ENCODE peak calls at places on chromosomes 5 and 9, in ten cellular contexts. One of them, this sample, is unnamed.
A peak's percentile ranks its signal among the peaks of the same experiment; 100 is the strongest.

GRCh38 chr5:32047056-32047455 is 127.1 kb downstream of the GOLPH3 start:
- DNase-seq in NCI-H1092: no peak
- DNase-seq in COR-L47: no peak
- DNase-seq in HTR-8/SVneo: no peak
- DNase-seq in omental fat pad: no peak
- DNase-seq in Kasumi-1: no peak
- DNase-seq in AG04449: no peak
- DNase-seq in NCI-H748 treated with DMSO at 0.1 percent for 48 hours: no peak
- DNase-seq in GM12892: no peak
- DNase-seq in NCI-H1105 treated with DMSO at 0.1 percent for 48 hours: no peak
- DNase-seq in this sample: no peak

GRCh38 chr9:86387376-86387775 is 33.2 kb upstream of the TUT7 start:
- DNase-seq in GM12892: no peak
- DNase-seq in NCI-H1105 treated with DMSO at 0.1 percent for 48 hours: no peak
- DNase-seq in omental fat pad: no peak
- DNase-seq in NCI-H748 treated with DMSO at 0.1 percent for 48 hours: no peak
- DNase-seq in HTR-8/SVneo: no peak
- DNase-seq in Kasumi-1: no peak
- DNase-seq in NCI-H1092: no peak
- DNase-seq in AG04449: no peak
- DNase-seq in COR-L47: no peak
- DNase-seq in this sample: no peak

GRCh38 chr5:12615141-12615820 is 711.0 kb upstream of the CTNND2 start:
- DNase-seq in NCI-H1105 treated with DMSO at 0.1 percent for 48 hours: no peak
- DNase-seq in NCI-H748 treated with DMSO at 0.1 percent for 48 hours: no peak
- DNase-seq in GM12892: no peak
- DNase-seq in NCI-H1092: no peak
- DNase-seq in AG04449: no peak
- DNase-seq in COR-L47: no peak
- DNase-seq in HTR-8/SVneo: peak; percentile 19
- DNase-seq in omental fat pad: no peak
- DNase-seq in Kasumi-1: no peak
- DNase-seq in this sample: no peak

GRCh38 chr5:74200560-74200959 is 440.0 kb downstream of the ENC1 start:
- DNase-seq in omental fat pad: no peak
- DNase-seq in GM12892: no peak
- DNase-seq in AG04449: no peak
- DNase-seq in COR-L47: peak; percentile 98
- DNase-seq in NCI-H1092: peak; percentile 72
- DNase-seq in Kasumi-1: no peak
- DNase-seq in NCI-H1105 treated with DMSO at 0.1 percent for 48 hours: peak; percentile 21
- DNase-seq in NCI-H748 treated with DMSO at 0.1 percent for 48 hours: peak; percentile 99
- DNase-seq in HTR-8/SVneo: no peak
- DNase-seq in this sample: peak; percentile 19

GRCh38 chr9:20209421-20210340 is 412.6 kb downstream of the MLLT3 start:
- DNase-seq in Kasumi-1: no peak
- DNase-seq in NCI-H748 treated with DMSO at 0.1 percent for 48 hours: no peak
- DNase-seq in COR-L47: no peak
- DNase-seq in omental fat pad: no peak
- DNase-seq in HTR-8/SVneo: no peak
- DNase-seq in NCI-H1092: no peak
- DNase-seq in AG04449: no peak
- DNase-seq in NCI-H1105 treated with DMSO at 0.1 percent for 48 hours: no peak
- DNase-seq in GM12892: no peak
- DNase-seq in this sample: no peak

GRCh38 chr9:125663127-125663526 is 43.9 kb downstream of the MAPKAP1 start:
- DNase-seq in GM12892: no peak
- DNase-seq in omental fat pad: no peak
- DNase-seq in AG04449: no peak
- DNase-seq in COR-L47: no peak
- DNase-seq in NCI-H1092: no peak
- DNase-seq in NCI-H748 treated with DMSO at 0.1 percent for 48 hours: no peak
- DNase-seq in HTR-8/SVneo: peak; percentile 38
- DNase-seq in NCI-H1105 treated with DMSO at 0.1 percent for 48 hours: no peak
- DNase-seq in Kasumi-1: peak; percentile 90
- DNase-seq in this sample: no peak

GRCh38 chr5:74314906-74315305 is 325.6 kb downstream of the ENC1 start:
- DNase-seq in Kasumi-1: no peak
- DNase-seq in NCI-H748 treated with DMSO at 0.1 percent for 48 hours: no peak
- DNase-seq in COR-L47: no peak
- DNase-seq in omental fat pad: no peak
- DNase-seq in GM12892: no peak
- DNase-seq in HTR-8/SVneo: no peak
- DNase-seq in NCI-H1092: no peak
- DNase-seq in AG04449: no peak
- DNase-seq in NCI-H1105 treated with DMSO at 0.1 percent for 48 hours: no peak
- DNase-seq in this sample: no peak

GRCh38 chr5:50595199-50595598 is 71.2 kb upstream of the PARP8 start:
- DNase-seq in NCI-H748 treated with DMSO at 0.1 percent for 48 hours: no peak
- DNase-seq in NCI-H1105 treated with DMSO at 0.1 percent for 48 hours: no peak
- DNase-seq in HTR-8/SVneo: peak; percentile 74
- DNase-seq in AG04449: peak; percentile 85
- DNase-seq in COR-L47: no peak
- DNase-seq in GM12892: no peak
- DNase-seq in NCI-H1092: no peak
- DNase-seq in omental fat pad: no peak
- DNase-seq in Kasumi-1: peak; percentile 64
- DNase-seq in this sample: no peak

GRCh38 chr5:32531885-32532520 is 53.4 kb upstream of the SUB1 start:
- DNase-seq in COR-L47: peak; percentile 69
- DNase-seq in omental fat pad: no peak
- DNase-seq in HTR-8/SVneo: peak; percentile 57
- DNase-seq in NCI-H748 treated with DMSO at 0.1 percent for 48 hours: peak; percentile 97
- DNase-seq in Kasumi-1: no peak
- DNase-seq in NCI-H1105 treated with DMSO at 0.1 percent for 48 hours: no peak
- DNase-seq in AG04449: no peak
- DNase-seq in NCI-H1092: no peak
- DNase-seq in GM12892: no peak
- DNase-seq in this sample: no peak

GRCh38 chr5:177300236-177300880 is 3.2 kb downstream of the RAB24 start:
- DNase-seq in AG04449: no peak
- DNase-seq in COR-L47: no peak
- DNase-seq in GM12892: peak; percentile 48
- DNase-seq in omental fat pad: no peak
- DNase-seq in HTR-8/SVneo: peak; percentile 74
- DNase-seq in Kasumi-1: peak; percentile 97
- DNase-seq in NCI-H1105 treated with DMSO at 0.1 percent for 48 hours: no peak
- DNase-seq in NCI-H1092: no peak
- DNase-seq in NCI-H748 treated with DMSO at 0.1 percent for 48 hours: no peak
- DNase-seq in this sample: no peak

GRCh38 chr9:36091028-36091953 is 45.2 kb upstream of the GLIPR2 start:
- DNase-seq in COR-L47: no peak
- DNase-seq in GM12892: no peak
- DNase-seq in Kasumi-1: no peak
- DNase-seq in omental fat pad: no peak
- DNase-seq in NCI-H1105 treated with DMSO at 0.1 percent for 48 hours: peak; percentile 3
- DNase-seq in AG04449: no peak
- DNase-seq in NCI-H1092: no peak
- DNase-seq in HTR-8/SVneo: peak; percentile 48
- DNase-seq in NCI-H748 treated with DMSO at 0.1 percent for 48 hours: no peak
- DNase-seq in this sample: no peak

GRCh38 chr5:2754621-2755370 is 3.3 kb upstream of the IRX2 start:
- DNase-seq in HTR-8/SVneo: no peak
- DNase-seq in GM12892: no peak
- DNase-seq in Kasumi-1: no peak
- DNase-seq in AG04449: no peak
- DNase-seq in omental fat pad: no peak
- DNase-seq in COR-L47: no peak
- DNase-seq in NCI-H748 treated with DMSO at 0.1 percent for 48 hours: no peak
- DNase-seq in NCI-H1092: no peak
- DNase-seq in NCI-H1105 treated with DMSO at 0.1 percent for 48 hours: no peak
- DNase-seq in this sample: no peak

GRCh38 chr9:131296906-131297500 is 7.5 kb downstream of the PLPP7 start:
- DNase-seq in NCI-H1105 treated with DMSO at 0.1 percent for 48 hours: no peak
- DNase-seq in NCI-H748 treated with DMSO at 0.1 percent for 48 hours: no peak
- DNase-seq in Kasumi-1: no peak
- DNase-seq in AG04449: no peak
- DNase-seq in omental fat pad: no peak
- DNase-seq in NCI-H1092: no peak
- DNase-seq in GM12892: no peak
- DNase-seq in HTR-8/SVneo: no peak
- DNase-seq in COR-L47: no peak
- DNase-seq in this sample: no peak

GRCh38 chr5:181164076-181164952 is 16.9 kb downstream of the OR2V2 start:
- DNase-seq in AG04449: no peak
- DNase-seq in NCI-H1092: no peak
- DNase-seq in omental fat pad: no peak
- DNase-seq in GM12892: no peak
- DNase-seq in NCI-H1105 treated with DMSO at 0.1 percent for 48 hours: no peak
- DNase-seq in HTR-8/SVneo: no peak
- DNase-seq in NCI-H748 treated with DMSO at 0.1 percent for 48 hours: no peak
- DNase-seq in COR-L47: no peak
- DNase-seq in Kasumi-1: no peak
- DNase-seq in this sample: no peak

GRCh38 chr5:11050596-11051304 is 289.7 kb upstream of the DAP start:
- DNase-seq in NCI-H748 treated with DMSO at 0.1 percent for 48 hours: no peak
- DNase-seq in GM12892: no peak
- DNase-seq in NCI-H1105 treated with DMSO at 0.1 percent for 48 hours: no peak
- DNase-seq in AG04449: no peak
- DNase-seq in NCI-H1092: no peak
- DNase-seq in COR-L47: no peak
- DNase-seq in Kasumi-1: no peak
- DNase-seq in omental fat pad: no peak
- DNase-seq in HTR-8/SVneo: no peak
- DNase-seq in this sample: no peak

GRCh38 chr5:56815657-56816545 is 552 bp downstream of the MAP3K1 start:
- DNase-seq in NCI-H748 treated with DMSO at 0.1 percent for 48 hours: no peak
- DNase-seq in omental fat pad: no peak
- DNase-seq in NCI-H1105 treated with DMSO at 0.1 percent for 48 hours: no peak
- DNase-seq in HTR-8/SVneo: no peak
- DNase-seq in COR-L47: peak; percentile 61
- DNase-seq in Kasumi-1: no peak
- DNase-seq in GM12892: peak; percentile 42
- DNase-seq in AG04449: no peak
- DNase-seq in NCI-H1092: no peak
- DNase-seq in this sample: no peak

GRCh38 chr5:102611312-102611711 is 112.5 kb upstream of the SLCO6A1 start:
- DNase-seq in COR-L47: no peak
- DNase-seq in omental fat pad: no peak
- DNase-seq in HTR-8/SVneo: no peak
- DNase-seq in GM12892: no peak
- DNase-seq in AG04449: no peak
- DNase-seq in Kasumi-1: no peak
- DNase-seq in NCI-H1092: no peak
- DNase-seq in NCI-H1105 treated with DMSO at 0.1 percent for 48 hours: no peak
- DNase-seq in NCI-H748 treated with DMSO at 0.1 percent for 48 hours: no peak
- DNase-seq in this sample: no peak

GRCh38 chr9:72997387-72997995 is 44.6 kb upstream of the ALDH1A1 start:
- DNase-seq in HTR-8/SVneo: no peak
- DNase-seq in Kasumi-1: no peak
- DNase-seq in COR-L47: no peak
- DNase-seq in NCI-H1092: no peak
- DNase-seq in omental fat pad: no peak
- DNase-seq in NCI-H748 treated with DMSO at 0.1 percent for 48 hours: no peak
- DNase-seq in GM12892: no peak
- DNase-seq in NCI-H1105 treated with DMSO at 0.1 percent for 48 hours: no peak
- DNase-seq in AG04449: no peak
- DNase-seq in this sample: no peak

GRCh38 chr5:132510076-132510475 is 19.5 kb upstream of the IRF1 start:
- DNase-seq in HTR-8/SVneo: no peak
- DNase-seq in COR-L47: no peak
- DNase-seq in NCI-H748 treated with DMSO at 0.1 percent for 48 hours: no peak
- DNase-seq in NCI-H1092: no peak
- DNase-seq in omental fat pad: no peak
- DNase-seq in GM12892: no peak
- DNase-seq in Kasumi-1: no peak
- DNase-seq in NCI-H1105 treated with DMSO at 0.1 percent for 48 hours: no peak
- DNase-seq in AG04449: no peak
- DNase-seq in this sample: no peak

GRCh38 chr9:6692433-6692832 is 46.9 kb upstream of the GLDC start:
- DNase-seq in Kasumi-1: no peak
- DNase-seq in NCI-H748 treated with DMSO at 0.1 percent for 48 hours: no peak
- DNase-seq in AG04449: no peak
- DNase-seq in COR-L47: no peak
- DNase-seq in HTR-8/SVneo: no peak
- DNase-seq in omental fat pad: no peak
- DNase-seq in NCI-H1105 treated with DMSO at 0.1 percent for 48 hours: no peak
- DNase-seq in GM12892: no peak
- DNase-seq in NCI-H1092: no peak
- DNase-seq in this sample: no peak

GRCh38 chr5:150401076-150401375 is 11.7 kb downstream of the CD74 start:
- DNase-seq in Kasumi-1: peak; percentile 6
- DNase-seq in NCI-H748 treated with DMSO at 0.1 percent for 48 hours: no peak
- DNase-seq in GM12892: no peak
- DNase-seq in omental fat pad: no peak
- DNase-seq in HTR-8/SVneo: no peak
- DNase-seq in NCI-H1105 treated with DMSO at 0.1 percent for 48 hours: no peak
- DNase-seq in AG04449: no peak
- DNase-seq in NCI-H1092: no peak
- DNase-seq in COR-L47: no peak
- DNase-seq in this sample: no peak

GRCh38 chr9:97518909-97519307 is 17.4 kb downstream of the TMOD1 start:
- DNase-seq in COR-L47: no peak
- DNase-seq in AG04449: peak; percentile 31
- DNase-seq in Kasumi-1: no peak
- DNase-seq in omental fat pad: no peak
- DNase-seq in HTR-8/SVneo: peak; percentile 81
- DNase-seq in GM12892: no peak
- DNase-seq in NCI-H748 treated with DMSO at 0.1 percent for 48 hours: no peak
- DNase-seq in NCI-H1092: no peak
- DNase-seq in NCI-H1105 treated with DMSO at 0.1 percent for 48 hours: no peak
- DNase-seq in this sample: no peak

GRCh38 chr5:56893251-56893951 is 16.0 kb upstream of the SETD9 start:
- DNase-seq in NCI-H1105 treated with DMSO at 0.1 percent for 48 hours: no peak
- DNase-seq in AG04449: no peak
- DNase-seq in HTR-8/SVneo: no peak
- DNase-seq in COR-L47: no peak
- DNase-seq in omental fat pad: no peak
- DNase-seq in NCI-H1092: no peak
- DNase-seq in NCI-H748 treated with DMSO at 0.1 percent for 48 hours: no peak
- DNase-seq in GM12892: no peak
- DNase-seq in Kasumi-1: no peak
- DNase-seq in this sample: no peak

GRCh38 chr5:179408646-179409045 is 63.4 kb upstream of the ADAMTS2 start:
- DNase-seq in AG04449: no peak
- DNase-seq in NCI-H1092: no peak
- DNase-seq in COR-L47: no peak
- DNase-seq in GM12892: no peak
- DNase-seq in Kasumi-1: no peak
- DNase-seq in HTR-8/SVneo: no peak
- DNase-seq in NCI-H748 treated with DMSO at 0.1 percent for 48 hours: no peak
- DNase-seq in omental fat pad: no peak
- DNase-seq in NCI-H1105 treated with DMSO at 0.1 percent for 48 hours: no peak
- DNase-seq in this sample: no peak